ENCODE peak calls at places on chromosomes 11 and 22, in five cellular contexts. K is mucosa of descending colon; H is H1; Y is astrocyte; S is activated CD8-positive, alpha-beta memory T cell treated with anti-CD3 and anti-CD28 coated beads, Interleukin-2, amount 50 U/mL, for 4 hours. J is an unnamed sample.

GRCh38 chr22:44990328-44990727 is 19.5 kb downstream of the PHF21B start:
- DNase-seq in K (no peak), H (no peak), Y (no peak), S (no peak), J (no peak)

GRCh38 chr11:35321532-35322320 is 97.6 kb downstream of the SLC1A2 start:
- DNase-seq in K (no peak), H (no peak), Y (peak; percentile 82), S (no peak), J (peak; percentile 69)

GRCh38 chr11:15743244-15743629 is 613.1 kb downstream of the SOX6 start:
- DNase-seq in K (no peak), H (no peak), Y (no peak), S (no peak), J (no peak)

GRCh38 chr22:32411388-32411787 is 659 bp downstream of the RTCB start:
- DNase-seq in K (no peak), H (no peak), Y (peak; percentile 45), S (no peak), J (peak; percentile 40)

GRCh38 chr22:45504703-45505341 is 2.1 kb downstream of the FBLN1 start:
- DNase-seq in K (no peak), H (peak; percentile 60), Y (no peak), S (no peak), J (peak; percentile 37)

GRCh38 chr22:48310740-48311139 is 1516.9 kb downstream of the BRD1 start:
- DNase-seq in K (no peak), H (no peak), Y (no peak), S (no peak), J (no peak)

GRCh38 chr11:6646040-6646439 is 9.6 kb downstream of the DCHS1 start:
- DNase-seq in K (no peak), H (no peak), Y (peak; percentile 52), S (no peak), J (peak; percentile 80)

GRCh38 chr11:86676533-86677154 is 4.2 kb upstream of the ME3 start:
- DNase-seq in K (peak; percentile 38), H (peak; percentile 66), Y (no peak), S (no peak), J (no peak)

GRCh38 chr22:30420401-30421178 is 5.0 kb upstream of the MTFP1 start:
- DNase-seq in K (no peak), H (no peak), Y (peak; percentile 95), S (no peak), J (peak; percentile 90)

J was measured in IMR-90.